ENCODE peak calls at places on chromosomes 3 and 15, in seven cellular contexts. J is cardiac muscle cell, C is endothelial cell, N is uterus, A is AG20443, T is NCI-H1436, U is ACHN. S is an unnamed sample.

GRCh38 chr15:20340331-20340811 is 201.2 kb downstream of the GOLGA6L6 start:
- DNase-seq in U (no peak), C (peak; percentile 37), N (peak; percentile 66), J (no peak), T (no peak), A (peak; percentile 52), S (no peak)

GRCh38 chr15:70801111-70801510 is 37.8 kb upstream of the UACA start:
- DNase-seq in N (no peak), T (no peak), J (peak; percentile 22), U (no peak), C (no peak), A (no peak), S (no peak)

GRCh38 chr3:152021951-152022461 is 148.6 kb downstream of the SUCNR1 start:
- DNase-seq in U (no peak), T (no peak), A (peak; percentile 21), C (no peak), N (no peak), J (peak; percentile 53), S (peak; percentile 93)

GRCh38 chr15:98513428-98513991 is 134.8 kb upstream of the IGF1R start:
- DNase-seq in A (no peak), T (no peak), C (no peak), U (no peak), J (no peak), N (no peak), S (no peak)

GRCh38 chr3:122586918-122587317 is 9.5 kb downstream of the PARP15 start:
- DNase-seq in N (no peak), C (no peak), J (no peak), A (no peak), U (no peak), T (no peak), S (no peak)

GRCh38 chr3:174409085-174409743 is 449.9 kb upstream of the NAALADL2 start:
- DNase-seq in U (no peak), N (no peak), J (no peak), C (no peak), T (no peak), A (no peak), S (no peak)

GRCh38 chr3:120177151-120177550 is 82.9 kb upstream of the GSK3B start:
- DNase-seq in J (peak; percentile 93), N (no peak), U (peak; percentile 85), A (peak; percentile 85), T (peak; percentile 57), C (peak; percentile 19), S (peak; percentile 80)

GRCh38 chr3:106130384-106131084 is 261.7 kb upstream of the CBLB start:
- DNase-seq in A (peak; percentile 69), J (peak; percentile 91), C (no peak), U (peak; percentile 20), T (no peak), N (no peak), S (peak; percentile 66)

GRCh38 chr3:71078723-71079525 is 504.6 kb downstream of the FOXP1 start:
- DNase-seq in C (no peak), U (no peak), T (no peak), N (no peak), A (no peak), J (no peak), S (no peak)

GRCh38 chr15:100759116-100759515 is 120.5 kb upstream of the ALDH1A3 start:
- DNase-seq in J (peak; percentile 78), C (no peak), N (no peak), U (no peak), A (peak; percentile 77), T (no peak), S (no peak)

GRCh38 chr3:66671348-66671747 is 170.5 kb upstream of the LRIG1 start:
- DNase-seq in C (no peak), U (no peak), A (no peak), J (no peak), N (no peak), T (no peak), S (no peak)

GRCh38 chr15:37079726-37080125 is 20.6 kb downstream of the MEIS2 start:
- DNase-seq in C (no peak), J (peak; percentile 91), A (peak; percentile 69), N (peak; percentile 40), U (no peak), T (no peak), S (no peak)

GRCh38 chr3:78812166-78812565 is 955.6 kb downstream of the ROBO1 start:
- DNase-seq in T (no peak), J (no peak), N (no peak), A (no peak), C (no peak), U (no peak), S (no peak)

GRCh38 chr3:5784656-5785055 is 597.1 kb downstream of the EDEM1 start:
- DNase-seq in A (no peak), J (no peak), U (no peak), C (no peak), N (no peak), T (peak; percentile 25), S (no peak)

GRCh38 chr3:59423707-59424106 is 373.9 kb upstream of the CFAP20DC start:
- DNase-seq in T (no peak), C (no peak), J (no peak), A (no peak), N (no peak), U (no peak), S (no peak)

GRCh38 chr3:149010504-149010951 is 19.2 kb downstream of the GYG1 start:
- DNase-seq in U (no peak), T (no peak), C (no peak), J (peak; percentile 84), N (no peak), A (no peak), S (no peak)

GRCh38 chr15:51727141-51727897 is 10.1 kb downstream of the LYSMD2 start:
- DNase-seq in T (no peak), N (no peak), U (peak; percentile 50), C (no peak), J (peak; percentile 21), A (peak; percentile 51), S (no peak)

GRCh38 chr3:63168179-63168578 is 109.9 kb upstream of the SYNPR start:
- DNase-seq in T (no peak), N (no peak), C (no peak), U (no peak), J (no peak), A (no peak), S (no peak)

GRCh38 chr3:146339262-146339808 is 88.4 kb upstream of the PLSCR4 start:
- DNase-seq in C (no peak), J (no peak), A (no peak), U (no peak), N (peak; percentile 76), T (no peak), S (no peak)

GRCh38 chr3:169818330-169818729 is 5.6 kb upstream of the LRRC34 start:
- DNase-seq in A (no peak), N (no peak), C (no peak), U (peak; percentile 8), J (peak; percentile 58), T (no peak), S (peak; percentile 9)

GRCh38 chr3:4270726-4271125 is 32.4 kb upstream of the SETMAR start:
- DNase-seq in N (no peak), T (no peak), A (no peak), J (no peak), C (no peak), U (no peak), S (no peak)

GRCh38 chr3:72288955-72289707 is 504.2 kb upstream of the PROK2 start:
- DNase-seq in J (peak; percentile 92), N (peak; percentile 37), A (peak; percentile 91), C (no peak), T (no peak), U (peak; percentile 59), S (peak; percentile 22)

GRCh38 chr15:31484986-31485385 is 158.4 kb downstream of the KLF13 start:
- DNase-seq in J (no peak), U (no peak), T (no peak), A (no peak), N (no peak), C (no peak), S (no peak)

S was measured in foreskin keratinocyte.